ENCODE peak calls at places on chromosomes 6 and 20, in eight cellular contexts. F is pancreas, G is heart left ventricle, P is fibroblast of pulmonary artery, D is brain microvascular endothelial cell, J is ovary, H is IMR-90, N is GM23338. K is an unnamed sample.

GRCh38 chr6:133707456-133707855 is 181.5 kb upstream of the TCF21 start:
- DNase-seq in F (no peak), G (no peak), P (peak; percentile 95), D (peak; percentile 94), J (no peak), H (peak; percentile 97), N (peak; percentile 3), K (peak; percentile 94)

GRCh38 chr6:71203211-71203610 is 85.4 kb upstream of the OGFRL1 start:
- DNase-seq in F (no peak), G (no peak), P (no peak), D (no peak), J (no peak), H (no peak), N (no peak), K (no peak)

GRCh38 chr6:113578691-113579090 is 278.5 kb upstream of the MARCKS start:
- DNase-seq in F (no peak), G (no peak), P (no peak), D (no peak), J (no peak), H (no peak), N (no peak), K (no peak)

GRCh38 chr6:129663531-129663930 is 46.4 kb downstream of the ARHGAP18 start:
- DNase-seq in F (no peak), G (no peak), P (no peak), D (no peak), J (no peak), H (no peak), N (no peak), K (no peak)

GRCh38 chr6:77650098-77650663 is 2.7 kb upstream of the MEI4 start:
- DNase-seq in F (peak; percentile 92), G (peak; percentile 59), P (no peak), D (no peak), J (no peak), H (no peak), N (peak; percentile 96), K (peak; percentile 17)

GRCh38 chr6:145836170-145836569 is 21.6 kb upstream of the FBXO30 start:
- DNase-seq in F (no peak), G (no peak), P (peak; percentile 77), D (peak; percentile 32), J (no peak), H (peak; percentile 51), N (peak; percentile 21), K (peak; percentile 76)

GRCh38 chr6:169862464-169863148 is 111.2 kb downstream of the ERMARD start:
- DNase-seq in F (peak; percentile 36), G (no peak), P (no peak), D (no peak), J (no peak), H (no peak), N (no peak), K (no peak)

GRCh38 chr20:31820228-31820627 is 1.1 kb downstream of the MYLK2 start:
- DNase-seq in F (no peak), G (no peak), P (no peak), D (no peak), J (no peak), H (no peak), N (no peak), K (no peak)

GRCh38 chr20:58647162-58647813 is 3.8 kb upstream of the STX16 start:
- DNase-seq in F (no peak), G (no peak), P (no peak), D (no peak), J (no peak), H (no peak), N (no peak), K (no peak)

GRCh38 chr6:19535351-19535750 is 301.8 kb upstream of the ID4 start:
- DNase-seq in F (no peak), G (no peak), P (no peak), D (no peak), J (no peak), H (no peak), N (no peak), K (no peak)

GRCh38 chr6:9504191-9504590 is 910.7 kb downstream of the TFAP2A start:
- DNase-seq in F (no peak), G (no peak), P (no peak), D (no peak), J (no peak), H (no peak), N (no peak), K (no peak)

GRCh38 chr6:82984720-82985119 is 80.9 kb downstream of the UBE3D start:
- DNase-seq in F (no peak), G (no peak), P (no peak), D (no peak), J (no peak), H (no peak), N (no peak), K (no peak)

GRCh38 chr6:82978362-82978945 is 87.2 kb downstream of the UBE3D start:
- DNase-seq in F (no peak), G (no peak), P (no peak), D (no peak), J (no peak), H (no peak), N (no peak), K (no peak)

GRCh38 chr6:82976179-82976578 is 89.5 kb downstream of the UBE3D start:
- DNase-seq in F (no peak), G (no peak), P (no peak), D (no peak), J (no peak), H (no peak), N (no peak), K (no peak)

GRCh38 chr6:82980086-82980485 is 85.6 kb downstream of the UBE3D start:
- DNase-seq in F (no peak), G (no peak), P (peak; percentile 68), D (no peak), J (no peak), H (peak; percentile 86), N (no peak), K (peak; percentile 87)

DNA sequence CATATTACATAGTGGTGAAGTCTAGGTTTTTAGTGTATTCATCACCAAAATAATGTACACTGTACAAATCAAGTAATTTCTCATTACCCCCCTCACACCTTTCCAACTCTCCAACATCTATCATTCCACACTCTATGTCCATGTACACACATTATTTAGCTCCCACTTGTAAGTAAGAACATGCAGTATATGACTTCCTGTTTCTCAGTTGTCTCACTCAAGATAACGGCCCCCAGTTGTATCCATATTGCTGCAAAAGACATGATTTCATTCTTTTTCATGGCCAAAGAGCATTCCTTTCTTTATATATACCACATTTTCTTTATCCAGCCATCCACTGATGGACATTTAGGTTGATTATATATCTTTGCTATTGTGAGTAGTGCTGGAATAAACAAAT is 86.0 kb downstream of the UBE3D start:
- DNase-seq in F (no peak), G (no peak), P (no peak), D (no peak), J (no peak), H (no peak), N (no peak), K (no peak)
- H3K4me3 ChIP-seq in F (no peak overlapping the region), G (no peak overlapping the region), P (no peak overlapping the region), D (no peak overlapping the region), J (no peak overlapping the region), H (no peak overlapping the region), N (no peak overlapping the region), K (no peak overlapping the region)

GRCh38 chr6:109059591-109060021 is 35.0 kb downstream of the SESN1 start:
- DNase-seq in F (no peak), G (no peak), P (peak; percentile 87), D (peak; percentile 37), J (no peak), H (peak; percentile 24), N (no peak), K (peak; percentile 66)
- TF ChIP-seq CTCF in F (peak; percentile 11), G (peak; percentile 27), P (no peak), D (peak; percentile 16), J (no peak), H (no peak), N (no peak), K (peak; percentile 8)

GRCh38 chr6:157078326-157078725 is 245.0 kb downstream of the TMEM242 start:
- DNase-seq in F (no peak), G (no peak), P (no peak), D (no peak), J (no peak), H (no peak), N (no peak), K (no peak)

GRCh38 chr6:157079277-157079676 is 244.0 kb downstream of the TMEM242 start:
- DNase-seq in F (no peak), G (no peak), P (no peak), D (no peak), J (no peak), H (no peak), N (no peak), K (no peak)

GRCh38 chr6:157080986-157081391 is 242.3 kb downstream of the TMEM242 start:
- DNase-seq in F (no peak), G (no peak), P (no peak), D (no peak), J (no peak), H (no peak), N (peak; percentile 27), K (no peak)

GRCh38 chr6:157077251-157077650 is 246.1 kb downstream of the TMEM242 start:
- DNase-seq in F (no peak), G (no peak), P (no peak), D (no peak), J (no peak), H (no peak), N (no peak), K (no peak)

DNA sequence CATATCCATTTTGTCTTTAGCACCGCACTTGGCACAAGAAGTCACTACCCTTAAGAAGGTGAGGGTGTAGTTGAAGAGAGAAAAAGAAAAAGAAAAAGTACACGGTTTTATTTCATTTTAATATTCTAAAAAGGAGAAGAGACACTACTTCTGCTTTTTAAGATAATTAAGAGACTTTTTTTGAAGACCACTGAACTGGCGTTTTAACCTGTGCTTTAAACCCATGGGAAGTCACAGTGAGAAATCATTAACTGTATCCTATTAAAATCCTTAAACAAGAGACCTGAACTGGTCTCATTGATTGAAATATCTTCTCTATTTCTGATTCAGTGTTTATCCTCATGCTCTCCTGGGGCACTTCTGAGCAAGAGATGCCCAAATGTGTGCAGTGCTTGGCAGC is 243.5 kb downstream of the TMEM242 start:
- DNase-seq in F (no peak), G (no peak), P (no peak), D (no peak), J (no peak), H (no peak), N (no peak), K (no peak)
- H3K4me3 ChIP-seq in F (no peak overlapping the region), G (no peak overlapping the region), P (no peak overlapping the region), D (no peak overlapping the region), J (no peak overlapping the region), H (no peak overlapping the region), N (no peak overlapping the region), K (no peak overlapping the region)

DNA sequence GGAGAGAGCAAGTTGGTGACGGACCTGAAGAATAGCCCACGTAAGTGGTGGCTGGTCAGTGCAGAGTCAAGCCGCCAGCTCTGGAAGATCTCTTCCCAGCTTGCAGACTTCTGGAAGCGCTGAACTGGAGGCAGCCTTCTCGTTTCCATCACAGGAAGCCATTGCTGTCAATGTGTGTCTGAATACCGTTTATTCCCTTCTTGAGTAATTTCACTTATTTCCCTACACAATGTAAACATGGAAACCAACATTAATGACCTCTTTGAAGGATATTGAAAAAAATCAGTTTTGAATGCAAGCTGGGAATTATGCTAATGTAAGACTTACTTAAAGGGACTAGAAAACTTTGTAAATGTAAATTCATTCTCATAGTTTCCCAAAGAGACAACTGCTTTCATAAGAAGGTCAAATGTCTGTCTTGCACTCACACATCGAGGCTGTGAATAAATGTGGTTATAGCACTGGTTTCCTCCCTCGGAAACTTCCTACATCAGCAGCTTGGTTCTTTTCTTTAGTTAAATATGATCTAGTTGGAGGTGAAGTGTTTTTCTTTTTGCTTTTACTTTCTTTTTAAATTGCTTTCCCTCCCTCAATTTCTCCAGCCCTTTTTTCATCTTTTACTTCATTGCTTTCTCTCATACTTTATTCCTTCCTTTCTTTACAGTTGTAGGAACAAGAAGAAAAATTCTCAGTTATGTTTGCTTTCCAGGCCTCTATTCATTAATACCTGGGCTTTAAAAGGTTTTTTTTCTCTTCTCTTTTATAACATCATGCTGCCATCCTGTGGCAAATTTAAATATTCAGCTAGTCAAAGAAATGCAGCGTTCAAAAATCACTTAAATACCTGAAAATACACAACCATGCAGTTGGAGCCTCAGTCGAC is 108.2 kb downstream of the TNFAIP3 start:
- DNase-seq in F (no peak), G (no peak), P (peak; percentile 62), D (no peak), J (no peak), H (peak; percentile 22), N (peak; percentile 27), K (peak; percentile 66)
- TF ChIP-seq CTCF in F (no peak), G (no peak), P (peak; percentile 27), D (no peak), J (no peak), H (peak; percentile 47), N (peak; percentile 32), K (peak; percentile 31)